ENCODE peak calls at places on chromosome 2, in ten cellular contexts. X is stimulated activated CD4-positive, alpha-beta T cell treated with anti-CD3 and anti-CD28 coated beads, Interleukin-2, amount 100 ng/mL, for 48 hours; U is activated naive CD8-positive, alpha-beta T cell treated with anti-CD3 and anti-CD28 coated beads for 36 hours; K is neural crest cell; Y is T1000; R is Calu3; N is CD8-positive, alpha-beta memory T cell; H is neural progenitor cell; W is cardiac fibroblast; Q is sciatic nerve. A is an unnamed sample.
A peak's percentile ranks its signal among the peaks of the same experiment; 100 is the strongest.

GRCh38 chr2:149431337-149431736 is 101.0 kb downstream of the LYPD6 start:
- DNase-seq in X (no peak), U (no peak), K (no peak), Y (no peak), R (no peak), N (no peak), H (no peak), W (no peak), Q (no peak), A (peak; percentile 13)

GRCh38 chr2:205585451-205586045 is 96.8 kb upstream of the NRP2 start:
- DNase-seq in X (no peak), U (no peak), K (no peak), Y (no peak), R (no peak), N (no peak), H (peak; percentile 9), W (no peak), Q (no peak), A (no peak)

GRCh38 chr2:231718799-231719198 is 10.5 kb downstream of the PTMA start:
- DNase-seq in X (no peak), U (no peak), K (no peak), Y (no peak), R (no peak), N (no peak), H (no peak), W (no peak), Q (no peak), A (no peak)

GRCh38 chr2:181785677-181786344 is 105.5 kb upstream of the NEUROD1 start:
- DNase-seq in X (no peak), U (no peak), K (no peak), Y (no peak), R (peak; percentile 22), N (no peak), H (no peak), W (peak; percentile 71), Q (no peak), A (peak; percentile 41)

GRCh38 chr2:68423966-68424650 is 43.0 kb downstream of the FBXO48 start:
- DNase-seq in X (no peak), U (no peak), K (no peak), Y (no peak), R (no peak), N (no peak), H (no peak), W (no peak), Q (no peak), A (no peak)

GRCh38 chr2:144396318-144396717 is 123.6 kb downstream of the ZEB2 start:
- DNase-seq in X (no peak), U (no peak), K (no peak), Y (no peak), R (no peak), N (no peak), H (no peak), W (no peak), Q (no peak), A (no peak)

GRCh38 chr2:150994041-150994440 is 267.6 kb downstream of the RBM43 start:
- DNase-seq in X (no peak), U (no peak), K (no peak), Y (no peak), R (no peak), N (no peak), H (no peak), W (peak; percentile 89), Q (no peak), A (no peak)

GRCh38 chr2:219280682-219281081 is 1.5 kb downstream of the DNAJB2 start:
- DNase-seq in X (no peak), U (no peak), K (no peak), Y (no peak), R (no peak), N (no peak), H (no peak), W (no peak), Q (no peak), A (no peak)

GRCh38 chr2:112140413-112140802 is 2.2 kb downstream of the FBLN7 start:
- DNase-seq in X (no peak), U (no peak), K (no peak), Y (no peak), R (no peak), N (no peak), H (no peak), W (no peak), Q (no peak), A (no peak)

GRCh38 chr2:197889041-197889440 is 84.6 kb downstream of the PLCL1 start:
- DNase-seq in X (no peak), U (peak; percentile 15), K (no peak), Y (no peak), R (no peak), N (no peak), H (peak; percentile 49), W (peak; percentile 79), Q (no peak), A (peak; percentile 77)

GRCh38 chr2:221518937-221519635 is 53.0 kb downstream of the EPHA4 start:
- DNase-seq in X (no peak), U (no peak), K (no peak), Y (no peak), R (no peak), N (no peak), H (no peak), W (no peak), Q (no peak), A (no peak)

GRCh38 chr2:44778671-44779476 is 162.6 kb upstream of the SIX3 start:
- DNase-seq in X (no peak), U (no peak), K (no peak), Y (no peak), R (no peak), N (no peak), H (peak; percentile 87), W (no peak), Q (no peak), A (no peak)

GRCh38 chr2:160270571-160271113 is 70.6 kb upstream of the ITGB6 start:
- DNase-seq in X (no peak), U (no peak), K (no peak), Y (no peak), R (peak; percentile 80), N (no peak), H (no peak), W (peak; percentile 72), Q (peak; percentile 62), A (peak; percentile 44)

GRCh38 chr2:94995516-94995915 is 30.0 kb upstream of the MAL start:
- DNase-seq in X (no peak), U (no peak), K (no peak), Y (no peak), R (no peak), N (no peak), H (no peak), W (no peak), Q (no peak), A (no peak)

GRCh38 chr2:160043265-160043664 is 19.1 kb downstream of the PLA2R1 start:
- DNase-seq in X (no peak), U (no peak), K (no peak), Y (no peak), R (no peak), N (no peak), H (no peak), W (peak; percentile 33), Q (no peak), A (no peak)

GRCh38 chr2:197131558-197131855 is 179.1 kb downstream of the ANKRD44 start:
- DNase-seq in X (no peak), U (no peak), K (no peak), Y (no peak), R (no peak), N (no peak), H (no peak), W (no peak), Q (no peak), A (no peak)

GRCh38 chr2:207165121-207166038 is at the start of gene KLF7:
- DNase-seq in X (peak; percentile 46), U (peak; percentile 65), K (peak; percentile 40), Y (no peak), R (peak; percentile 38), N (peak; percentile 51), H (peak; percentile 65), W (peak; percentile 60), Q (peak; percentile 72), A (peak; percentile 67)

GRCh38 chr2:134228493-134228903 is 25.4 kb upstream of the MGAT5 start:
- DNase-seq in X (no peak), U (no peak), K (no peak), Y (no peak), R (peak; percentile 50), N (no peak), H (no peak), W (peak; percentile 44), Q (no peak), A (no peak)

GRCh38 chr2:67463810-67464209 is 66.7 kb downstream of the ETAA1 start:
- DNase-seq in X (no peak), U (no peak), K (no peak), Y (no peak), R (peak; percentile 79), N (no peak), H (no peak), W (peak; percentile 52), Q (no peak), A (peak; percentile 17)

GRCh38 chr2:30577151-30577550 is 130.1 kb downstream of the LCLAT1 start:
- DNase-seq in X (no peak), U (no peak), K (no peak), Y (no peak), R (no peak), N (no peak), H (peak; percentile 40), W (no peak), Q (no peak), A (no peak)

GRCh38 chr2:149552226-149552625 is 35.3 kb downstream of the MMADHC start:
- DNase-seq in X (no peak), U (no peak), K (no peak), Y (no peak), R (no peak), N (no peak), H (no peak), W (no peak), Q (no peak), A (no peak)

GRCh38 chr2:127415593-127416485 is 2.4 kb upstream of the PROC start:
- DNase-seq in X (peak; percentile 81), U (peak; percentile 89), K (peak; percentile 51), Y (no peak), R (peak; percentile 91), N (peak; percentile 89), H (peak; percentile 90), W (no peak), Q (peak; percentile 70), A (peak; percentile 58)

GRCh38 chr2:240579771-240580614 is 6.5 kb upstream of the CAPN10 start:
- DNase-seq in X (peak; percentile 66), U (peak; percentile 72), K (no peak), Y (peak; percentile 61), R (peak; percentile 84), N (peak; percentile 89), H (peak; percentile 52), W (peak; percentile 94), Q (no peak), A (no peak)

GRCh38 chr2:37858197-37858711 is 66.8 kb upstream of the RMDN2 start:
- DNase-seq in X (no peak), U (no peak), K (no peak), Y (no peak), R (no peak), N (no peak), H (no peak), W (peak; percentile 64), Q (no peak), A (no peak)

GRCh38 chr2:39448169-39448502 is 11.1 kb upstream of the MAP4K3 start:
- DNase-seq in X (no peak), U (no peak), K (no peak), Y (no peak), R (no peak), N (no peak), H (no peak), W (peak; percentile 41), Q (no peak), A (no peak)

GRCh38 chr2:189676471-189676870 is 2.0 kb downstream of the ANKAR start:
- DNase-seq in X (no peak), U (no peak), K (no peak), Y (no peak), R (no peak), N (no peak), H (no peak), W (peak; percentile 86), Q (no peak), A (no peak)

GRCh38 chr2:201972621-201973255 is 60.9 kb upstream of the FZD7 start:
- DNase-seq in X (no peak), U (no peak), K (peak; percentile 43), Y (no peak), R (no peak), N (no peak), H (peak; percentile 75), W (no peak), Q (no peak), A (no peak)

GRCh38 chr2:20507166-20507692 is 60.4 kb downstream of the RHOB start:
- DNase-seq in X (no peak), U (peak; percentile 30), K (no peak), Y (no peak), R (no peak), N (no peak), H (no peak), W (peak; percentile 41), Q (peak; percentile 32), A (no peak)